ENCODE peak calls at places on chromosomes 12 and 14, in eight cellular contexts. One of them, this sample, is unnamed.

GRCh38 chr14:105207460-105207901 is 26.4 kb upstream of the NUDT14 start:
- DNase-seq in NCI-H69: peak
- DNase-seq in neural crest cell: no peak
- DNase-seq in DMS53: peak
- DNase-seq in endothelial cell: no peak
- DNase-seq in right atrium auricular region: no peak
- DNase-seq in M059J: no peak
- DNase-seq in hepatocyte: no peak
- DNase-seq in this sample: no peak

GRCh38 chr14:104117341-104118005 is 20.9 kb upstream of the KIF26A start:
- DNase-seq in NCI-H69: no peak
- DNase-seq in neural crest cell: no peak
- DNase-seq in DMS53: no peak
- DNase-seq in endothelial cell: no peak
- DNase-seq in right atrium auricular region: no peak
- DNase-seq in M059J: no peak
- DNase-seq in hepatocyte: no peak
- DNase-seq in this sample: no peak

GRCh38 chr12:55720894-55721444 is 776 bp downstream of the RDH5 start:
- DNase-seq in NCI-H69: peak
- DNase-seq in neural crest cell: no peak
- DNase-seq in DMS53: peak
- DNase-seq in endothelial cell: peak
- DNase-seq in right atrium auricular region: peak
- DNase-seq in M059J: peak
- DNase-seq in hepatocyte: peak
- DNase-seq in this sample: peak

GRCh38 chr14:85532570-85532969 is 2.6 kb downstream of the FLRT2 start:
- DNase-seq in NCI-H69: no peak
- DNase-seq in neural crest cell: no peak
- DNase-seq in DMS53: no peak
- DNase-seq in endothelial cell: no peak
- DNase-seq in right atrium auricular region: no peak
- DNase-seq in M059J: no peak
- DNase-seq in hepatocyte: no peak
- DNase-seq in this sample: no peak

GRCh38 chr12:49524660-49525324 is 14.0 kb upstream of the KCNH3 start:
- DNase-seq in NCI-H69: peak
- DNase-seq in neural crest cell: no peak
- DNase-seq in DMS53: no peak
- DNase-seq in endothelial cell: no peak
- DNase-seq in right atrium auricular region: no peak
- DNase-seq in M059J: peak
- DNase-seq in hepatocyte: no peak
- DNase-seq in this sample: no peak

GRCh38 chr14:89486961-89487360 is 69.9 kb upstream of the FOXN3 start:
- DNase-seq in NCI-H69: no peak
- DNase-seq in neural crest cell: no peak
- DNase-seq in DMS53: no peak
- DNase-seq in endothelial cell: no peak
- DNase-seq in right atrium auricular region: no peak
- DNase-seq in M059J: no peak
- DNase-seq in hepatocyte: no peak
- DNase-seq in this sample: no peak

GRCh38 chr14:51028851-51029754 is 65.8 kb downstream of the TRIM9 start:
- DNase-seq in NCI-H69: no peak
- DNase-seq in neural crest cell: no peak
- DNase-seq in DMS53: no peak
- DNase-seq in endothelial cell: no peak
- DNase-seq in right atrium auricular region: no peak
- DNase-seq in M059J: no peak
- DNase-seq in hepatocyte: no peak
- DNase-seq in this sample: no peak

GRCh38 chr14:86022031-86022629 is 492.2 kb downstream of the FLRT2 start:
- DNase-seq in NCI-H69: no peak
- DNase-seq in neural crest cell: no peak
- DNase-seq in DMS53: no peak
- DNase-seq in endothelial cell: no peak
- DNase-seq in right atrium auricular region: no peak
- DNase-seq in M059J: no peak
- DNase-seq in hepatocyte: no peak
- DNase-seq in this sample: peak

GRCh38 chr12:100845095-100845494 is 50.5 kb downstream of the ANO4 start:
- DNase-seq in NCI-H69: peak
- DNase-seq in neural crest cell: no peak
- DNase-seq in DMS53: peak
- DNase-seq in endothelial cell: no peak
- DNase-seq in right atrium auricular region: no peak
- DNase-seq in M059J: peak
- DNase-seq in hepatocyte: no peak
- DNase-seq in this sample: no peak

GRCh38 chr14:101853455-101854018 is 92.0 kb downstream of the PPP2R5C start:
- DNase-seq in NCI-H69: no peak
- DNase-seq in neural crest cell: no peak
- DNase-seq in DMS53: no peak
- DNase-seq in endothelial cell: no peak
- DNase-seq in right atrium auricular region: no peak
- DNase-seq in M059J: no peak
- DNase-seq in hepatocyte: no peak
- DNase-seq in this sample: no peak

GRCh38 chr12:98490491-98491453 is 24.6 kb upstream of the TMPO start:
- DNase-seq in NCI-H69: peak
- DNase-seq in neural crest cell: peak
- DNase-seq in DMS53: peak
- DNase-seq in endothelial cell: peak
- DNase-seq in right atrium auricular region: peak
- DNase-seq in M059J: peak
- DNase-seq in hepatocyte: peak
- DNase-seq in this sample: peak

GRCh38 chr14:102500190-102500661 is 9.3 kb downstream of the ANKRD9 start:
- DNase-seq in NCI-H69: no peak
- DNase-seq in neural crest cell: no peak
- DNase-seq in DMS53: no peak
- DNase-seq in endothelial cell: no peak
- DNase-seq in right atrium auricular region: peak
- DNase-seq in M059J: no peak
- DNase-seq in hepatocyte: peak
- DNase-seq in this sample: peak

GRCh38 chr14:72726444-72726843 is 167.5 kb downstream of the DPF3 start:
- DNase-seq in NCI-H69: no peak
- DNase-seq in neural crest cell: no peak
- DNase-seq in DMS53: no peak
- DNase-seq in endothelial cell: no peak
- DNase-seq in right atrium auricular region: no peak
- DNase-seq in M059J: no peak
- DNase-seq in hepatocyte: peak
- DNase-seq in this sample: no peak

GRCh38 chr14:67411820-67412421 is at the start of gene PLEK2:
- DNase-seq in NCI-H69: peak
- DNase-seq in neural crest cell: no peak
- DNase-seq in DMS53: peak
- DNase-seq in endothelial cell: no peak
- DNase-seq in right atrium auricular region: no peak
- DNase-seq in M059J: no peak
- DNase-seq in hepatocyte: peak
- DNase-seq in this sample: peak

GRCh38 chr14:30456296-30456695 is 102.7 kb upstream of the G2E3 start:
- DNase-seq in NCI-H69: no peak
- DNase-seq in neural crest cell: no peak
- DNase-seq in DMS53: no peak
- DNase-seq in endothelial cell: no peak
- DNase-seq in right atrium auricular region: no peak
- DNase-seq in M059J: no peak
- DNase-seq in hepatocyte: no peak
- DNase-seq in this sample: no peak

GRCh38 chr12:16189849-16190248 is 87.6 kb downstream of the SLC15A5 start:
- DNase-seq in NCI-H69: peak
- DNase-seq in neural crest cell: no peak
- DNase-seq in DMS53: no peak
- DNase-seq in endothelial cell: no peak
- DNase-seq in right atrium auricular region: no peak
- DNase-seq in M059J: peak
- DNase-seq in hepatocyte: peak
- DNase-seq in this sample: no peak

GRCh38 chr14:95514131-95515079 is 2.0 kb downstream of the SYNE3 start:
- DNase-seq in NCI-H69: peak
- DNase-seq in neural crest cell: peak
- DNase-seq in DMS53: peak
- DNase-seq in endothelial cell: no peak
- DNase-seq in right atrium auricular region: no peak
- DNase-seq in M059J: no peak
- DNase-seq in hepatocyte: no peak
- DNase-seq in this sample: no peak

GRCh38 chr12:122961551-122962329 is 4.5 kb downstream of the ABCB9 start:
- DNase-seq in NCI-H69: peak
- DNase-seq in neural crest cell: no peak
- DNase-seq in DMS53: no peak
- DNase-seq in endothelial cell: no peak
- DNase-seq in right atrium auricular region: no peak
- DNase-seq in M059J: no peak
- DNase-seq in hepatocyte: no peak
- DNase-seq in this sample: no peak

This sample was measured in EH.